ENCODE peak calls at places on chromosomes 16 and 17, in four cellular contexts. K, E, U and N are unnamed samples.

GRCh38 chr16:50326835-50327465 is 41.8 kb downstream of the BRD7 start:
- DNase-seq in E (no peak), K (no peak), U (peak), N (peak)

GRCh38 chr17:55246583-55246982 is 18.2 kb upstream of the HLF start:
- DNase-seq in U (no peak), E (no peak), K (no peak), N (no peak)

GRCh38 chr17:20263595-20263994 is 203.7 kb downstream of the LGALS9B start:
- DNase-seq in U (peak), E (no peak), K (peak), N (peak)

GRCh38 chr16:28179354-28179753 is 32.4 kb downstream of the XPO6 start:
- DNase-seq in K (no peak), E (no peak), U (no peak), N (no peak)

GRCh38 chr17:81398170-81398854 is 3.1 kb downstream of the BAHCC1 start:
- DNase-seq in E (no peak), K (peak), U (no peak), N (peak)

GRCh38 chr17:78822552-78822951 is 18.1 kb downstream of the USP36 start:
- DNase-seq in U (no peak), K (peak), E (no peak), N (peak)

GRCh38 chr17:80743181-80743771 is 198.6 kb downstream of the RPTOR start:
- DNase-seq in K (no peak), E (no peak), U (no peak), N (no peak)

GRCh38 chr17:34299918-34300600 is 14.5 kb downstream of the CCL11 start:
- DNase-seq in E (no peak), U (peak), K (peak), N (peak)

GRCh38 chr16:84207869-84208268 is 16.9 kb downstream of the ADAD2 start:
- DNase-seq in U (no peak), K (no peak), E (no peak), N (no peak)

GRCh38 chr17:48541574-48542113 is 3.3 kb downstream of the HOXB2 start:
- DNase-seq in U (no peak), E (no peak), K (peak), N (peak)